ENCODE peak calls at places on chromosome 3, in seven cellular contexts. One of them, this sample, is unnamed.

GRCh38 chr3:116474356-116475200 is 29.3 kb upstream of the LSAMP start:
- DNase-seq in nephron progenitor cell: peak
- DNase-seq in GM10248: no peak
- DNase-seq in amniotic epithelial cell: no peak
- DNase-seq in HepG2: no peak
- DNase-seq in HT-29: no peak
- DNase-seq in anterior cingulate cortex: no peak
- DNase-seq in this sample: no peak

GRCh38 chr3:127680790-127681189 is 8.0 kb downstream of the ABTB1 start:
- DNase-seq in amniotic epithelial cell: no peak
- DNase-seq in GM10248: no peak
- DNase-seq in anterior cingulate cortex: no peak
- DNase-seq in HT-29: no peak
- DNase-seq in HepG2: no peak
- DNase-seq in nephron progenitor cell: no peak
- DNase-seq in this sample: no peak

GRCh38 chr3:119628390-119628789 is 30.7 kb downstream of the PLA1A start:
- DNase-seq in HepG2: no peak
- DNase-seq in amniotic epithelial cell: no peak
- DNase-seq in anterior cingulate cortex: no peak
- DNase-seq in nephron progenitor cell: no peak
- DNase-seq in HT-29: no peak
- DNase-seq in GM10248: peak
- DNase-seq in this sample: no peak

GRCh38 chr3:187267306-187267705 is 24.2 kb downstream of the MASP1 start:
- DNase-seq in HepG2: no peak
- DNase-seq in GM10248: no peak
- DNase-seq in nephron progenitor cell: no peak
- DNase-seq in HT-29: no peak
- DNase-seq in anterior cingulate cortex: no peak
- DNase-seq in amniotic epithelial cell: peak
- DNase-seq in this sample: peak

GRCh38 chr3:129001817-129002572 is 891 bp downstream of the EFCC1 start:
- DNase-seq in anterior cingulate cortex: no peak
- DNase-seq in HT-29: no peak
- DNase-seq in GM10248: no peak
- DNase-seq in nephron progenitor cell: peak
- DNase-seq in amniotic epithelial cell: no peak
- DNase-seq in HepG2: no peak
- DNase-seq in this sample: no peak

GRCh38 chr3:142642956-142643355 is 46.8 kb downstream of the PLS1 start:
- DNase-seq in HepG2: no peak
- DNase-seq in anterior cingulate cortex: no peak
- DNase-seq in nephron progenitor cell: no peak
- DNase-seq in HT-29: no peak
- DNase-seq in GM10248: no peak
- DNase-seq in amniotic epithelial cell: no peak
- DNase-seq in this sample: no peak

GRCh38 chr3:134056464-134056891 is 26.8 kb upstream of the SLCO2A1 start:
- DNase-seq in HepG2: no peak
- DNase-seq in amniotic epithelial cell: no peak
- DNase-seq in HT-29: no peak
- DNase-seq in nephron progenitor cell: peak
- DNase-seq in anterior cingulate cortex: no peak
- DNase-seq in GM10248: no peak
- DNase-seq in this sample: peak

GRCh38 chr3:145490088-145491055 is 670.6 kb downstream of the PLOD2 start:
- DNase-seq in anterior cingulate cortex: no peak
- DNase-seq in nephron progenitor cell: peak
- DNase-seq in HepG2: no peak
- DNase-seq in amniotic epithelial cell: no peak
- DNase-seq in GM10248: no peak
- DNase-seq in HT-29: no peak
- DNase-seq in this sample: no peak

GRCh38 chr3:42544492-42545283 is 37.1 kb downstream of the SEC22C start:
- DNase-seq in HT-29: peak
- DNase-seq in HepG2: peak
- DNase-seq in anterior cingulate cortex: peak
- DNase-seq in nephron progenitor cell: no peak
- DNase-seq in GM10248: no peak
- DNase-seq in amniotic epithelial cell: no peak
- DNase-seq in this sample: peak

GRCh38 chr3:111572061-111572460 is 23.1 kb downstream of the ZBED2 start:
- DNase-seq in anterior cingulate cortex: no peak
- DNase-seq in HepG2: no peak
- DNase-seq in amniotic epithelial cell: no peak
- DNase-seq in GM10248: no peak
- DNase-seq in HT-29: no peak
- DNase-seq in nephron progenitor cell: no peak
- DNase-seq in this sample: no peak

GRCh38 chr3:99108508-99108907 is 207.0 kb upstream of the DCBLD2 start:
- DNase-seq in HepG2: no peak
- DNase-seq in nephron progenitor cell: no peak
- DNase-seq in amniotic epithelial cell: peak
- DNase-seq in anterior cingulate cortex: no peak
- DNase-seq in HT-29: no peak
- DNase-seq in GM10248: no peak
- DNase-seq in this sample: peak

GRCh38 chr3:45939341-45939771 is 3.9 kb upstream of the CXCR6 start:
- DNase-seq in nephron progenitor cell: no peak
- DNase-seq in GM10248: no peak
- DNase-seq in anterior cingulate cortex: peak
- DNase-seq in HepG2: no peak
- DNase-seq in amniotic epithelial cell: no peak
- DNase-seq in HT-29: no peak
- DNase-seq in this sample: no peak

GRCh38 chr3:183455064-183455463 is 26.6 kb upstream of the MCF2L2 start:
- DNase-seq in anterior cingulate cortex: no peak
- DNase-seq in HepG2: peak
- DNase-seq in amniotic epithelial cell: peak
- DNase-seq in GM10248: no peak
- DNase-seq in HT-29: peak
- DNase-seq in nephron progenitor cell: no peak
- DNase-seq in this sample: peak

GRCh38 chr3:107846282-107846852 is 244.5 kb downstream of the CD47 start:
- DNase-seq in HepG2: peak
- DNase-seq in GM10248: peak
- DNase-seq in anterior cingulate cortex: peak
- DNase-seq in amniotic epithelial cell: peak
- DNase-seq in nephron progenitor cell: peak
- DNase-seq in HT-29: peak
- DNase-seq in this sample: peak

GRCh38 chr3:105513042-105513441 is 146.3 kb downstream of the ALCAM start:
- DNase-seq in HepG2: no peak
- DNase-seq in HT-29: no peak
- DNase-seq in amniotic epithelial cell: peak
- DNase-seq in anterior cingulate cortex: no peak
- DNase-seq in GM10248: no peak
- DNase-seq in nephron progenitor cell: no peak
- DNase-seq in this sample: peak

GRCh38 chr3:49357466-49358216 is 512 bp downstream of the GPX1 start:
- DNase-seq in amniotic epithelial cell: peak
- DNase-seq in nephron progenitor cell: peak
- DNase-seq in HepG2: no peak
- DNase-seq in HT-29: peak
- DNase-seq in GM10248: no peak
- DNase-seq in anterior cingulate cortex: no peak
- DNase-seq in this sample: peak

GRCh38 chr3:65761890-65762605 is 276.7 kb downstream of the MAGI1 start:
- DNase-seq in GM10248: no peak
- DNase-seq in HepG2: no peak
- DNase-seq in amniotic epithelial cell: no peak
- DNase-seq in HT-29: no peak
- DNase-seq in nephron progenitor cell: no peak
- DNase-seq in anterior cingulate cortex: no peak
- DNase-seq in this sample: no peak

GRCh38 chr3:149267565-149267964 is 45.9 kb upstream of the CP start:
- DNase-seq in nephron progenitor cell: no peak
- DNase-seq in HT-29: no peak
- DNase-seq in anterior cingulate cortex: no peak
- DNase-seq in amniotic epithelial cell: no peak
- DNase-seq in GM10248: no peak
- DNase-seq in HepG2: no peak
- DNase-seq in this sample: no peak

GRCh38 chr3:58628823-58629562 is 37.6 kb downstream of the FAM3D start:
- DNase-seq in HepG2: peak
- DNase-seq in HT-29: no peak
- DNase-seq in anterior cingulate cortex: peak
- DNase-seq in GM10248: no peak
- DNase-seq in amniotic epithelial cell: no peak
- DNase-seq in nephron progenitor cell: no peak
- DNase-seq in this sample: peak

GRCh38 chr3:139338405-139338804 is 5.4 kb upstream of the MRPS22 start:
- DNase-seq in HT-29: no peak
- DNase-seq in amniotic epithelial cell: no peak
- DNase-seq in GM10248: no peak
- DNase-seq in HepG2: no peak
- DNase-seq in nephron progenitor cell: no peak
- DNase-seq in anterior cingulate cortex: no peak
- DNase-seq in this sample: no peak

GRCh38 chr3:182912476-182912875 is 67.9 kb downstream of the DCUN1D1 start:
- DNase-seq in anterior cingulate cortex: no peak
- DNase-seq in HepG2: no peak
- DNase-seq in amniotic epithelial cell: no peak
- DNase-seq in GM10248: no peak
- DNase-seq in nephron progenitor cell: no peak
- DNase-seq in HT-29: no peak
- DNase-seq in this sample: no peak

GRCh38 chr3:11601446-11602241 is 42.1 kb downstream of the VGLL4 start:
- DNase-seq in anterior cingulate cortex: no peak
- DNase-seq in HT-29: no peak
- DNase-seq in HepG2: no peak
- DNase-seq in nephron progenitor cell: peak
- DNase-seq in amniotic epithelial cell: no peak
- DNase-seq in GM10248: peak
- DNase-seq in this sample: peak

GRCh38 chr3:195718477-195718984 is 2.2 kb upstream of the MUC20 start:
- DNase-seq in anterior cingulate cortex: no peak
- DNase-seq in HepG2: no peak
- DNase-seq in HT-29: no peak
- DNase-seq in nephron progenitor cell: no peak
- DNase-seq in amniotic epithelial cell: no peak
- DNase-seq in GM10248: no peak
- DNase-seq in this sample: no peak

GRCh38 chr3:79086514-79086913 is 681.3 kb downstream of the ROBO1 start:
- DNase-seq in HT-29: peak
- DNase-seq in nephron progenitor cell: peak
- DNase-seq in anterior cingulate cortex: peak
- DNase-seq in amniotic epithelial cell: peak
- DNase-seq in GM10248: peak
- DNase-seq in HepG2: peak
- DNase-seq in this sample: peak

GRCh38 chr3:45915518-45916231 is 27.6 kb upstream of the CXCR6 start:
- DNase-seq in nephron progenitor cell: no peak
- DNase-seq in GM10248: peak
- DNase-seq in amniotic epithelial cell: peak
- DNase-seq in HepG2: no peak
- DNase-seq in anterior cingulate cortex: no peak
- DNase-seq in HT-29: peak
- DNase-seq in this sample: peak

GRCh38 chr3:62051506-62051905 is 321.8 kb downstream of the FEZF2 start:
- DNase-seq in HepG2: peak
- DNase-seq in HT-29: peak
- DNase-seq in amniotic epithelial cell: peak
- DNase-seq in nephron progenitor cell: no peak
- DNase-seq in GM10248: no peak
- DNase-seq in anterior cingulate cortex: no peak
- DNase-seq in this sample: peak

GRCh38 chr3:167679526-167679925 is 25.8 kb upstream of the WDR49 start:
- DNase-seq in nephron progenitor cell: no peak
- DNase-seq in HT-29: no peak
- DNase-seq in GM10248: no peak
- DNase-seq in amniotic epithelial cell: peak
- DNase-seq in anterior cingulate cortex: no peak
- DNase-seq in HepG2: no peak
- DNase-seq in this sample: no peak

GRCh38 chr3:73419179-73419803 is 205.4 kb downstream of the PDZRN3 start:
- DNase-seq in HT-29: no peak
- DNase-seq in nephron progenitor cell: no peak
- DNase-seq in anterior cingulate cortex: no peak
- DNase-seq in HepG2: no peak
- DNase-seq in amniotic epithelial cell: peak
- DNase-seq in GM10248: no peak
- DNase-seq in this sample: peak

GRCh38 chr3:197003461-197004385 is 25.9 kb downstream of the MELTF start:
- DNase-seq in amniotic epithelial cell: no peak
- DNase-seq in nephron progenitor cell: peak
- DNase-seq in GM10248: no peak
- DNase-seq in HT-29: peak
- DNase-seq in HepG2: no peak
- DNase-seq in anterior cingulate cortex: no peak
- DNase-seq in this sample: peak

GRCh38 chr3:71447197-71447596 is 136.3 kb downstream of the FOXP1 start:
- DNase-seq in amniotic epithelial cell: no peak
- DNase-seq in nephron progenitor cell: no peak
- DNase-seq in HT-29: no peak
- DNase-seq in anterior cingulate cortex: no peak
- DNase-seq in GM10248: no peak
- DNase-seq in HepG2: no peak
- DNase-seq in this sample: no peak

GRCh38 chr3:49248828-49249227 is 28.2 kb downstream of the C3orf62 start:
- DNase-seq in amniotic epithelial cell: peak
- DNase-seq in HepG2: no peak
- DNase-seq in nephron progenitor cell: no peak
- DNase-seq in HT-29: no peak
- DNase-seq in anterior cingulate cortex: no peak
- DNase-seq in GM10248: peak
- DNase-seq in this sample: peak